ENCODE peak calls at places on chromosomes 2 and 18, in five cellular contexts. B is psoas muscle, Q is aorta, O is mammary epithelial cell, F is RWPE1. N is an unnamed sample.

GRCh38 chr18:41038071-41038470 is 917.0 kb upstream of the PIK3C3 start:
- DNase-seq in B (no peak), Q (no peak), O (peak), F (no peak), N (no peak)

GRCh38 chr2:150295544-150295943 is 191.9 kb downstream of the RND3 start:
- DNase-seq in B (no peak), O (no peak), Q (no peak), F (no peak), N (no peak)

GRCh38 chr2:232486558-232487384 is 863 bp downstream of the ECEL1 start:
- DNase-seq in F (no peak), O (no peak), B (peak), Q (peak), N (no peak)

GRCh38 chr2:198134287-198134955 is 330.0 kb downstream of the PLCL1 start:
- DNase-seq in B (no peak), O (peak), F (no peak), Q (no peak), N (no peak)

GRCh38 chr2:105510761-105511669 is 112.2 kb upstream of the FHL2 start:
- DNase-seq in F (peak), B (no peak), Q (no peak), O (peak), N (no peak)

GRCh38 chr2:234949762-234950434 is 1.9 kb upstream of the SH3BP4 start:
- DNase-seq in F (peak), B (no peak), O (peak), Q (no peak), N (peak)

GRCh38 chr2:207474871-207475485 is 54.8 kb upstream of the CREB1 start:
- DNase-seq in Q (no peak), B (no peak), F (peak), O (peak), N (peak)

GRCh38 chr2:197184959-197185586 is 125.5 kb downstream of the ANKRD44 start:
- DNase-seq in Q (peak), F (no peak), B (peak), O (peak), N (no peak)

GRCh38 chr18:79606621-79607331 is 72.8 kb upstream of the CTDP1 start:
- DNase-seq in O (no peak), F (no peak), Q (peak), B (peak), N (no peak)

GRCh38 chr2:10326707-10327594 is 24.2 kb downstream of the HPCAL1 start:
- DNase-seq in Q (peak), B (peak), F (no peak), O (no peak), N (peak)

DNA sequence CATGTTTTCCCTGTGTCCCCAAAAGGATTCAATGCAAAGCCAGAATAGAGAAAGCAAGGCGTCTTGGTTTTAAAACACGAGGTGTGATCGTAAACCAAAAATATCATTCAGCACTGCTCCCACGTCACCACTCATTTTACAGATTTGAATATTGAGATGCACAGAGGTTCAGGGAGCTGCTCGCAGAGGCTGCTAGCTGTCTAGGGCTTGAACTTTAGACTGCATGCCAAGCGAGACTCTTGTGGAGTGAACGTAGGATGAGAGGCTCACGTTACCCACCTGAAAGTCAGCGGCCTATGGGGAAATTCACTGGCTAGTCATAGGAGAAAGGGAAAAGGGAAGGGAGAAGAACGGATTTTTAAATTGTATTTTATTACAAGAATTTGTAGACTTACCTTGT is 130.1 kb downstream of the MBP start:
- DNase-seq in Q (no peak), O (no peak), F (no peak), B (no peak), N (no peak)
- H3K27ac ChIP-seq in Q (no peak), O (no peak), F (no peak), B (peak), N (no peak)

GRCh38 chr2:5035134-5035533 is 657.0 kb upstream of the SOX11 start:
- DNase-seq in O (no peak), B (no peak), F (no peak), Q (no peak), N (no peak)
- H3K27ac ChIP-seq in O (no peak), B (peak), F (no peak), Q (no peak), N (no peak)

GRCh38 chr2:143603035-143603616 is 473.9 kb downstream of the ARHGAP15 start:
- DNase-seq in F (no peak), O (no peak), B (no peak), Q (no peak), N (no peak)

GRCh38 chr2:143611336-143611735 is 482.1 kb downstream of the ARHGAP15 start:
- DNase-seq in F (no peak), Q (no peak), B (no peak), O (no peak), N (peak)

GRCh38 chr2:143604172-143604571 is 475.0 kb downstream of the ARHGAP15 start:
- DNase-seq in B (no peak), Q (no peak), O (no peak), F (no peak), N (no peak)

GRCh38 chr2:143608758-143609157 is 479.5 kb downstream of the ARHGAP15 start:
- DNase-seq in F (no peak), Q (no peak), B (no peak), O (no peak), N (no peak)

DNA sequence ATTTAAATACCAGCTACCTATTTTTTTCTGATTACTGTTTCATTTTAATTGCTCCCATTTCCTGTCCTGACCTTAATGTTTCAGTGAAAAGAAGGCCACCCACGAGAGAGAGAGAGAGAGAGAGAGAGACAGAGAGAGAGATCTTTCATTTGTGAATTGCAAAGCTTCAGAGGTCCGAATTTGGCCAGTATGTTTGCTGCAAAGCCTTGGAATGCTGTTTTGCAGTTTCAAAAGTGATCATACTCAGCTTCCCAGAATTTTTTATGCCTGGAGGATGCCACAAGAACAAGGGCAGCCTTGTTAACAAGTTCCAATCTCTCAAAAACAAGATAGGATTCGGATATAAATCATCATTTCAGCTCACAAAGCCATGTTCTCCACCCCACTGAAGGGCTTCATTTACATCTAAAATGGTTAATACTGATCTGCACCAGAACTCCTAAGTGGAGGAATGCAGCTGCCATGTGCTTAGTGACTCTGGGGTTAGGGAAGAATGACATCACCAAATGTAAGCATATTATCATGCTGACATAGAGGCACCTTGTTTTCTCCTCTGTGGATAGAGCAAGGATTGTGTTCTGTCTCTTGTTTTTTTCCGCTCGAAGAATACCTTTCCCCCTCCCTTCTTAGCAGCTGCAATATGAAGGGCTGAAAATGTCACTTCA is 478.4 kb downstream of the ARHGAP15 start:
- DNase-seq in B (no peak), O (no peak), Q (no peak), F (no peak), N (peak)
- H3K27ac ChIP-seq in B (no peak), O (no peak), Q (no peak), F (no peak), N (peak)

DNA sequence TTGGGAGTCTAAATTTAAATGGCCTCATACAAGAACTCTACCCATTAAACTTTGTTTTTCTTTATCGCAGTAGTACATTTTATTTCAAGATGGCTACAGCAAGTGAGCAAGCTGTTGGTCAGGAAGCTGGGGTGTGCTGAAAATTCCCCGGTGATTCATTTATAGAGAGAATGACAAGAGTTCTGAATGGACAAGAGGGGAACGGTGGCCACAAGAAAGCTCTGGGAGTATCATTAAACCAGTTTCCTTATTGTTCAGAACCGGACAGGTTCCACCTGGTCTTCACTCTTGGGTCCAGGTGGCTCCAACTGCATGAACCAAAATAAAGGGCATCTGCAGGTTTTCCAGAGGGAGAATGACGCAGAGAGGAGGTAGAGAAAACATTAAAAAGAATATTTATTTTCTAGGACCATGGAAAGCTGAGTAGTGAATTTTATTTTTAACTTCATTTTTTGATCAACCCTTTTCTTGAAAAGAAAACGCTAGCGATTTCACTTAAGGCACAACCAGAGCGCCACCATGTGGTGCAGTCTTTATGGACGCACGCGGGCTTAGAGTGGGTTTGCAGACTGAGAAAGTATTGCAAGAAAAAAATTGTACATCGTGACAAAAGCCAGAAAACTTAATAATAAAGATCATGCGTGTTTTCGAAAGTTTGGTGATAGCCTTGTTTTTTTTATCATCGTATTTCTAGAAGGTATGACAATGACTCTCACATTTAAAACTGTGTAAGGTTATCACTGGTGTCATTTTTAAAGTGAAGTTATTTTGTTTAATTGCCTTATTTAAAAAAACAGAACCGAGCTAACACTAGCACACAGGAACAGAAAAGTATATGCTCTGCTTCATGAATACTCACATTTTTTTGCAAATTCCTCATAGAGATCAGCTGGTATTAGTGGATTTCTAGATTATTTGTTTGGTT is 97.9 kb upstream of the NOL4 start:
- DNase-seq in Q (peak), O (peak), F (no peak), B (peak), N (peak)
- H3K27ac ChIP-seq in Q (no peak), O (no peak), F (no peak), B (no peak), N (no peak)

GRCh38 chr2:180618570-180618969 is 361.8 kb upstream of the UBE2E3 start:
- DNase-seq in F (no peak), O (no peak), B (no peak), Q (no peak), N (peak)

GRCh38 chr2:180625006-180625844 is 355.2 kb upstream of the UBE2E3 start:
- DNase-seq in Q (no peak), B (no peak), O (peak), F (peak), N (no peak)

GRCh38 chr2:180622122-180622918 is 358.1 kb upstream of the UBE2E3 start:
- DNase-seq in F (no peak), Q (no peak), B (no peak), O (peak), N (no peak)

DNA sequence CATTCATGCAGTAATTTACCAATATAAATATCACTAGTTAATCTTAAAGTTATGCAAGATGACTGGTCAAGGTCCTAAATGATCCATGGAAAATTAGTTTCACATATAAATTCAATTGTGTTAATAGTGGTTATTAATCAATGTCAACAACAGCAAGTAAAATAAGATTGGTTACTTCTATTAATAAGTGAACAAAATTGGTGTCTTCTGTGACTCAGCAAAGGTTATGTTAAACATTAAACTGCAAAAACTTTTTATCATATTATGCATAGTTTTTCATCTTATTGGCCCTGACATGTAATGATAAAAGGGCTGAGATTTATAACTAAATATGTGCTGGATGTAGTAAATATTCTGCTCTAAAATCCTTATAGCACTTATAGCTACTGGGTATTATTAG is 359.0 kb upstream of the UBE2E3 start:
- DNase-seq in Q (no peak), B (no peak), F (no peak), O (no peak), N (no peak)
- H3K27ac ChIP-seq in Q (no peak), B (no peak), F (no peak), O (no peak), N (no peak)

GRCh38 chr18:2897448-2898052 is 50.7 kb downstream of the EMILIN2 start:
- DNase-seq in F (no peak), Q (no peak), B (no peak), O (no peak), N (no peak)
- H3K27ac ChIP-seq in F (no peak), Q (no peak), B (no peak), O (no peak), N (no peak)

DNA sequence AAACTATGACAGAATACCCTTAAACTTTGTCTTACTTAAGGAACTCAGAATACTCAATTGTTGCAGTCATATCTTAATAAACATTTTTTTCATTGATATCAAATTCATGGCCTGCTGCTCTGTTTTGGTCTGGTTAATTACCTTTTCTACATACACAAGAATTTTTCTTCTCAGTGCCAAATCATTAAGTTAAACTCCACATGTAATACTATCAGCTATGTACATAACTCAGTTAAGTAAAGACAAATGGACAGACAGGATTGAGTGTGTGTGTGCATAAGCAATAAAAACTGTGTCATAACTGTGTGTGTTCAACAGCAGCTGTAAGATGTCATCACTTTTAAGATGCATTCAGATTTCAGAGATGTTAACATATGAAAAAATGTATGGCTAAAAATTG is 34.4 kb downstream of the VRK2 start:
- DNase-seq in F (no peak), B (no peak), Q (no peak), O (no peak), N (no peak)
- H3K27ac ChIP-seq in F (no peak), B (no peak), Q (no peak), O (no peak), N (no peak)

GRCh38 chr2:224378087-224379085 is 23.5 kb downstream of the FAM124B start:
- DNase-seq in Q (no peak), B (no peak), O (no peak), F (no peak), N (no peak)

GRCh38 chr2:224382973-224383555 is 18.8 kb downstream of the FAM124B start:
- DNase-seq in B (no peak), Q (no peak), O (no peak), F (no peak), N (no peak)

GRCh38 chr2:224381913-224382647 is 19.8 kb downstream of the FAM124B start:
- DNase-seq in B (no peak), F (no peak), Q (no peak), O (no peak), N (no peak)

GRCh38 chr2:224379210-224379609 is 22.7 kb downstream of the FAM124B start:
- DNase-seq in O (no peak), F (no peak), B (no peak), Q (no peak), N (no peak)

DNA sequence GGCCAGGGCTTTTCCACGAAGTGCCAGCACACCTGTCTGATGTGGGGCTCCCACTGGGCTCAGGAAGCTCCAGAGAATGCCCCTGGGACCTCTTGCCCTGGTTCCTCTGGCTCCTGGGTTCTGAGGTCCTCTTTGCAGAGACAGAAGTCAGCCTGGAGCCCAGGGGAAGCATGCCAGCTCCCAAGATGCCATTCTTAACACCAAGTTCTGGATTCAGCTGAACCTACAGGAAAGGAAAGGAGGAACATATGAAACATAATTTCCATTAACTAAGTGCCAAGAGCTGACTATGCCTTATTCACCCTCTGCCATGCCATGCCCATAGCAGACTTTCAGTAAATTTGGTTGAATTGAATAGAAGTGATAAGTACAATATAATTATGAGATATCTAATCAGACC is 21.9 kb downstream of the FAM124B start:
- DNase-seq in Q (peak), O (no peak), B (no peak), F (no peak), N (no peak)
- H3K27ac ChIP-seq in Q (no peak), O (no peak), B (no peak), F (no peak), N (no peak)

DNA sequence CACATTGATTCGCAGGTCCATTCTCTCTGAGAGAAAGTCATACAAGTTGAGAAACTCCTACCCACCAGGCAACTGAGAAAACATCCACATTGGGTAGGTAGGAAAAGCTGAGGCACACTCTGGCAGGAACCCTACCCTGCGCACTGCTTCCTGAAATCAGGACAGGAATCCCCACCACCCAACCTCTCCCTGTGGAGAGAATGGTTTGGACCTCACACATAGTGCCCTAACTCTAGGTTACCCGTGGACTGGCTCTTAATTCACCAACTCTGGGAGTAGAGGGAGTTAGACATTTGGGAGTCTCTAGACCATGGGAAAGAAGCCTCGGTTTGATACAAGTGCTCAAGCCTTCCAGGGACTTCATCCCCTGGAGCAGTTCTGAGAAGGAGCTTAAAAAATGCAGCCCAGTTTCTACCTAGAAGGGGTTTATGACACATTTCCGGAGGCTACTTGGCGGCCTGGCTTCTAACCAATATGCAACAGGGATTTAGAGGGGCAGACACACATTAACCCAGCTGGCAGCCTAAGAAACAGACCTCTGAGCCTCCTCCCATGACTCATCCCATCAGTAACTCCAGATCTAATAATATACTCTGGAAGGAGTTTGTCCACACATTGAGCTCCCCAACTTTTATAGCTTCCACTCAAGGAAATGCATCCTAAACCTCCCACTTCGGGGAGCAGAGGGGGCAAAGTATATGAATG is 136.7 kb downstream of the EML6 start:
- DNase-seq in F (peak), O (no peak), B (no peak), Q (no peak), N (peak)
- H3K27ac ChIP-seq in F (peak), O (no peak), B (no peak), Q (no peak), N (peak)

DNA sequence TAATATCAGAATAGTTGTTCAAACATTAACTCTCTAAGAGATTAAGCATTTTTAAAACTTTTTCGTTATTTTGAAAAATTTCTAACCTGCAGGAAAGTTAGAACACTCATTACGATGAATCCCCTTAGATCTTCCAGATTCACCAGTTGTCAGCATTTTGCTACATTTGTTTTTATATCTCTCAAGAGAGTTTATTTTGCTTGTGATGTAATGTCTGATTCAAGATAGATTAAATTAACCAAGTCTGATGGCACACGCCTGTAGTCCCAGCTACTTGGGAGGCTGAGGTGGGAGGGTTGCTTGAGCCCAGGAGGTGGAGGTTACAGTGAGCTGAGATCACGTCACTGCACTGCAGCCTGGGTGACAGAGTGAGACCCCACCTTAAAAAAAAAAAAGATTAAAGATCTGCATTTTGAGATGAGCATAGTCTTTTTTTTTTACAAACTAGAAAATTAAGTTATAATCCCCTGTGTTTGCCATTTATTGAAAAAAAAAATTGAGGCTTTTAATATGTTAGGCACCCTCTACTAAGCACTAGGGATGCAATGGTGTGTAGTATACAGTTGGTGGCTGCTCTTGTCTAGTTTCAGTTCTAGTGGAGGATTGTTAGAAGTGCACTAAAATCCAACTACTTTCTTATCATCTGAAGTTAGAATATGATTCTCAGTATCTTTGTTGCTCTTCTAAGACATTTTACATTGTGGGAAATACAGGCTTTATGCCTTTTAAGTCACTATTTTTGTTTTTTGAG is 20.9 kb downstream of the RAB10 start:
- DNase-seq in B (no peak), Q (no peak), F (no peak), O (no peak), N (no peak)
- H3K27ac ChIP-seq in B (no peak), Q (no peak), F (peak), O (no peak), N (no peak)

N was measured in SJCRH30.